ENCODE peak calls at places on chromosomes 6 and 20, in nine cellular contexts. One of them, this sample, is unnamed.
A peak's percentile ranks its signal among the peaks of the same experiment; 100 is the strongest.

GRCh38 chr6:151021878-151022277 is 156.4 kb downstream of the MTHFD1L start:
- DNase-seq in sigmoid colon: no peak
- DNase-seq in NCI-H1694 treated with DMSO at 0.1 percent for 48 hours: no peak
- DNase-seq in left ventricle myocardium superior: no peak
- DNase-seq in endothelial cell: peak; percentile 17
- DNase-seq in NCI-H1436: no peak
- DNase-seq in EL: peak; percentile 28
- DNase-seq in NCI-H1092: no peak
- DNase-seq in AG09319: no peak
- DNase-seq in this sample: no peak

GRCh38 chr6:11366183-11366933 is 133.9 kb upstream of the NEDD9 start:
- DNase-seq in sigmoid colon: no peak
- DNase-seq in NCI-H1694 treated with DMSO at 0.1 percent for 48 hours: no peak
- DNase-seq in left ventricle myocardium superior: no peak
- DNase-seq in endothelial cell: no peak
- DNase-seq in NCI-H1436: no peak
- DNase-seq in EL: no peak
- DNase-seq in NCI-H1092: no peak
- DNase-seq in AG09319: no peak
- DNase-seq in this sample: no peak

GRCh38 chr6:36752187-36752885 is 54.7 kb downstream of the RAB44 start:
- DNase-seq in sigmoid colon: no peak
- DNase-seq in NCI-H1694 treated with DMSO at 0.1 percent for 48 hours: no peak
- DNase-seq in left ventricle myocardium superior: no peak
- DNase-seq in endothelial cell: no peak
- DNase-seq in NCI-H1436: no peak
- DNase-seq in EL: no peak
- DNase-seq in NCI-H1092: no peak
- DNase-seq in AG09319: no peak
- DNase-seq in this sample: no peak

GRCh38 chr20:40813708-40814327 is 124.8 kb upstream of the MAFB start:
- DNase-seq in sigmoid colon: no peak
- DNase-seq in NCI-H1694 treated with DMSO at 0.1 percent for 48 hours: no peak
- DNase-seq in left ventricle myocardium superior: no peak
- DNase-seq in endothelial cell: no peak
- DNase-seq in NCI-H1436: no peak
- DNase-seq in EL: no peak
- DNase-seq in NCI-H1092: no peak
- DNase-seq in AG09319: no peak
- DNase-seq in this sample: no peak

GRCh38 chr20:37128803-37129202 is 33.0 kb upstream of the RBL1 start:
- DNase-seq in sigmoid colon: no peak
- DNase-seq in NCI-H1694 treated with DMSO at 0.1 percent for 48 hours: no peak
- DNase-seq in left ventricle myocardium superior: no peak
- DNase-seq in endothelial cell: no peak
- DNase-seq in NCI-H1436: no peak
- DNase-seq in EL: no peak
- DNase-seq in NCI-H1092: no peak
- DNase-seq in AG09319: no peak
- DNase-seq in this sample: no peak

GRCh38 chr6:12718025-12718424 is 1.5 kb downstream of the PHACTR1 start:
- DNase-seq in sigmoid colon: no peak
- DNase-seq in NCI-H1694 treated with DMSO at 0.1 percent for 48 hours: no peak
- DNase-seq in left ventricle myocardium superior: no peak
- DNase-seq in endothelial cell: no peak
- DNase-seq in NCI-H1436: no peak
- DNase-seq in EL: peak; percentile 92
- DNase-seq in NCI-H1092: no peak
- DNase-seq in AG09319: no peak
- DNase-seq in this sample: no peak

GRCh38 chr6:157037165-157037564 is 260.0 kb downstream of the ARID1B start:
- DNase-seq in sigmoid colon: no peak
- DNase-seq in NCI-H1694 treated with DMSO at 0.1 percent for 48 hours: no peak
- DNase-seq in left ventricle myocardium superior: no peak
- DNase-seq in endothelial cell: no peak
- DNase-seq in NCI-H1436: no peak
- DNase-seq in EL: no peak
- DNase-seq in NCI-H1092: no peak
- DNase-seq in AG09319: no peak
- DNase-seq in this sample: no peak

GRCh38 chr6:35027807-35028206 is 113.3 kb downstream of the TCP11 start:
- DNase-seq in sigmoid colon: no peak
- DNase-seq in NCI-H1694 treated with DMSO at 0.1 percent for 48 hours: no peak
- DNase-seq in left ventricle myocardium superior: no peak
- DNase-seq in endothelial cell: no peak
- DNase-seq in NCI-H1436: no peak
- DNase-seq in EL: no peak
- DNase-seq in NCI-H1092: no peak
- DNase-seq in AG09319: no peak
- DNase-seq in this sample: no peak

GRCh38 chr20:24059174-24059573 is 70.6 kb upstream of the GGTLC1 start:
- DNase-seq in sigmoid colon: no peak
- DNase-seq in NCI-H1694 treated with DMSO at 0.1 percent for 48 hours: no peak
- DNase-seq in left ventricle myocardium superior: no peak
- DNase-seq in endothelial cell: no peak
- DNase-seq in NCI-H1436: no peak
- DNase-seq in EL: no peak
- DNase-seq in NCI-H1092: no peak
- DNase-seq in AG09319: no peak
- DNase-seq in this sample: no peak

GRCh38 chr6:108277831-108278230 is 17.0 kb upstream of the SNX3 start:
- DNase-seq in sigmoid colon: no peak
- DNase-seq in NCI-H1694 treated with DMSO at 0.1 percent for 48 hours: no peak
- DNase-seq in left ventricle myocardium superior: no peak
- DNase-seq in endothelial cell: no peak
- DNase-seq in NCI-H1436: no peak
- DNase-seq in EL: peak; percentile 29
- DNase-seq in NCI-H1092: no peak
- DNase-seq in AG09319: no peak
- DNase-seq in this sample: no peak

GRCh38 chr20:46364670-46365482 is 41.5 kb downstream of the ELMO2 start:
- DNase-seq in sigmoid colon: peak; percentile 64
- DNase-seq in NCI-H1694 treated with DMSO at 0.1 percent for 48 hours: no peak
- DNase-seq in left ventricle myocardium superior: no peak
- DNase-seq in endothelial cell: no peak
- DNase-seq in NCI-H1436: no peak
- DNase-seq in EL: no peak
- DNase-seq in NCI-H1092: no peak
- DNase-seq in AG09319: no peak
- DNase-seq in this sample: no peak